ENCODE peak calls at places on chromosomes 13 and 19, in six cellular contexts. R is testis; M is esophagus squamous epithelium; L is CD4-positive, CD25-positive, alpha-beta regulatory T cell; A is cardiac muscle cell; J is GM23338. S is an unnamed sample.

GRCh38 chr13:112781881-112782361 is 92.1 kb downstream of the ATP11A start:
- DNase-seq in R (peak; percentile 88), M (no peak), L (no peak), A (no peak), J (no peak), S (no peak)

GRCh38 chr13:113589961-113590339 is 5.4 kb downstream of the TFDP1 start:
- DNase-seq in R (peak; percentile 11), M (no peak), L (no peak), A (no peak), J (no peak), S (no peak)

GRCh38 chr13:27159806-27160563 is 11.6 kb downstream of the USP12 start:
- DNase-seq in R (no peak), M (no peak), L (no peak), A (no peak), J (no peak), S (no peak)

GRCh38 chr13:26132756-26133155 is 80.9 kb upstream of the SHISA2 start:
- DNase-seq in R (peak; percentile 27), M (no peak), L (no peak), A (peak; percentile 27), J (peak; percentile 46), S (no peak)

GRCh38 chr19:45769821-45770191 is 754 bp upstream of the SIX5 start:
- DNase-seq in R (peak; percentile 55), M (no peak), L (peak; percentile 72), A (no peak), J (peak; percentile 44), S (no peak)

GRCh38 chr13:43787518-43787891 is 733 bp upstream of the ENOX1 start:
- DNase-seq in R (no peak), M (no peak), L (no peak), A (no peak), J (peak; percentile 27), S (no peak)

GRCh38 chr13:45792827-45793303 is 58.7 kb downstream of the SIAH3 start:
- DNase-seq in R (no peak), M (no peak), L (no peak), A (no peak), J (no peak), S (no peak)

GRCh38 chr19:409006-409514 is at the start of gene C2CD4C:
- DNase-seq in R (no peak), M (no peak), L (no peak), A (peak; percentile 17), J (peak; percentile 60), S (no peak)

GRCh38 chr13:45932611-45933182 is 81.1 kb upstream of the SIAH3 start:
- DNase-seq in R (no peak), M (no peak), L (no peak), A (no peak), J (no peak), S (no peak)

GRCh38 chr19:10979950-10980349 is 19.1 kb downstream of the SMARCA4 start:
- DNase-seq in R (no peak), M (no peak), L (peak; percentile 43), A (no peak), J (no peak), S (no peak)

GRCh38 chr13:98504371-98504963 is 72.4 kb downstream of the STK24 start:
- DNase-seq in R (no peak), M (no peak), L (no peak), A (no peak), J (no peak), S (no peak)

GRCh38 chr19:3942790-3943409 is 10.0 kb downstream of the NMRK2 start:
- DNase-seq in R (no peak), M (no peak), L (no peak), A (no peak), J (no peak), S (no peak)

GRCh38 chr13:104586010-104586746 is 1520.0 kb upstream of the SLC10A2 start:
- DNase-seq in R (no peak), M (no peak), L (no peak), A (peak; percentile 93), J (peak; percentile 6), S (no peak)

GRCh38 chr13:95641291-95641811 is 3.2 kb downstream of the DZIP1 start:
- DNase-seq in R (peak; percentile 49), M (no peak), L (no peak), A (peak; percentile 52), J (peak; percentile 70), S (no peak)

GRCh38 chr13:107554355-107554905 is 660.9 kb downstream of the LIG4 start:
- DNase-seq in R (no peak), M (no peak), L (no peak), A (no peak), J (no peak), S (no peak)

GRCh38 chr13:59906413-59907027 is 257.2 kb downstream of the DIAPH3 start:
- DNase-seq in R (no peak), M (no peak), L (peak; percentile 36), A (peak; percentile 68), J (peak; percentile 46), S (no peak)

GRCh38 chr19:55621673-55622231 is 2.6 kb downstream of the ZNF784 start:
- DNase-seq in R (no peak), M (no peak), L (no peak), A (no peak), J (no peak), S (no peak)

GRCh38 chr13:109919715-109920375 is 133.5 kb upstream of the IRS2 start:
- DNase-seq in R (no peak), M (no peak), L (no peak), A (peak; percentile 64), J (no peak), S (no peak)

GRCh38 chr13:110287031-110287828 is 19.7 kb downstream of the COL4A1 start:
- DNase-seq in R (no peak), M (no peak), L (no peak), A (no peak), J (no peak), S (peak; percentile 49)

GRCh38 chr19:56106397-56106849 is 14.7 kb downstream of the ZNF787 start:
- DNase-seq in R (no peak), M (no peak), L (no peak), A (no peak), J (no peak), S (no peak)

GRCh38 chr13:105165449-105166125 is 1369.9 kb downstream of the EFNB2 start:
- DNase-seq in R (no peak), M (no peak), L (no peak), A (no peak), J (no peak), S (no peak)

GRCh38 chr13:39688278-39688677 is 32.8 kb downstream of the COG6 start:
- DNase-seq in R (no peak), M (no peak), L (no peak), A (no peak), J (no peak), S (no peak)

GRCh38 chr19:10406191-10406590 is 2.8 kb upstream of the CDC37 start:
- DNase-seq in R (no peak), M (no peak), L (no peak), A (no peak), J (no peak), S (no peak)

GRCh38 chr19:28012361-28012760 is 1200.6 kb downstream of the UQCRFS1 start:
- DNase-seq in R (no peak), M (no peak), L (no peak), A (no peak), J (peak; percentile 70), S (no peak)

GRCh38 chr19:3407556-3408516 is 41.5 kb downstream of the NFIC start:
- DNase-seq in R (peak; percentile 68), M (no peak), L (no peak), A (peak; percentile 55), J (no peak), S (no peak)

GRCh38 chr19:12790628-12791344 is 500 bp upstream of the JUNB start:
- DNase-seq in R (no peak), M (no peak), L (no peak), A (peak; percentile 23), J (no peak), S (no peak)

GRCh38 chr19:5288347-5288739 is 52.3 kb downstream of the PTPRS start:
- DNase-seq in R (no peak), M (no peak), L (no peak), A (no peak), J (no peak), S (no peak)

GRCh38 chr19:5285955-5286354 is 54.7 kb downstream of the PTPRS start:
- DNase-seq in R (no peak), M (no peak), L (no peak), A (no peak), J (no peak), S (no peak)

GRCh38 chr19:5286465-5287029 is 54.1 kb downstream of the PTPRS start:
- DNase-seq in R (no peak), M (no peak), L (no peak), A (no peak), J (no peak), S (no peak)

GRCh38 chr19:5285311-5285710 is 55.3 kb downstream of the PTPRS start:
- DNase-seq in R (no peak), M (no peak), L (no peak), A (no peak), J (no peak), S (no peak)

GRCh38 chr19:5287066-5287465 is 53.5 kb downstream of the PTPRS start:
- DNase-seq in R (no peak), M (no peak), L (no peak), A (no peak), J (no peak), S (no peak)
- H3K4me1 ChIP-seq in R (peaks cover 12% of the 10 kb centered on the region), M (peaks cover 15% of the 10 kb centered on the region), L (peaks cover 5% of the 10 kb centered on the region), A (peaks cover 2% of the 10 kb centered on the region), J (peaks cover 7% of the 10 kb centered on the region), S (no peaks in the 10 kb centered on the region)

DNA sequence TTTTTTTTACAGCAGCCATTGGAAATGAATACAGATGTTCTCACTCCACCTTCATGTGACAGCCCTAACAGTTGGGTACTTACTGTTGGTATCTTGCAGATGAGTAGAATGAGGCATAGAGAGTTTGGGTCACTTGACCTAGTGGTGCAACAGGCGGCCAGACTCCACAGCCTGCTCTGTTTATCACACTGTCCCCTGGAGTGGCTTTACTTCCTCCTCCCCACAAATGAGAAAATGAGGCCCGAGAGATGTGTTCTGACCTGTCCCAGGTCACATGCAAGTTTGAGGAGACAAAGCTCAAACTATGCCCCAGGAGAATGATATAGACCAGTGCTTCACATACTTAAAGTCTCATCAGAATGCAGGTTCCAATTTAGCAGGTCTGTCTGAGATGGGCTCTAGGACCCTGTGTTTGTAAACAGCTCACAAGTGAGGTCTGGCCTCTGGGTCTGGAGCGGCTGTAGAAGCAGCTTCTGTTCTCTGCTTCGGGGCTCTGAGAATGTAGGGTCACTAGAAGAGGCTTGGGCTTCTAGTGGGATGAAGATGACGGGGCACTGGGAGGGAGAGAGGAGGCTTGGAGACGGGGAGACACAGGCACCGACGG is 37.4 kb upstream of the RCBTB2 start:
- DNase-seq in R (no peak), M (no peak), L (no peak), A (no peak), J (no peak), S (no peak)
- H3K4me1 ChIP-seq in R (peaks cover 30% of the 10 kb centered on the region), M (peaks cover 61% of the 10 kb centered on the region), L (peaks cover 8% of the 10 kb centered on the region), A (peaks cover 3% of the 10 kb centered on the region), J (peaks cover 19% of the 10 kb centered on the region), S (no peaks in the 10 kb centered on the region)

DNA sequence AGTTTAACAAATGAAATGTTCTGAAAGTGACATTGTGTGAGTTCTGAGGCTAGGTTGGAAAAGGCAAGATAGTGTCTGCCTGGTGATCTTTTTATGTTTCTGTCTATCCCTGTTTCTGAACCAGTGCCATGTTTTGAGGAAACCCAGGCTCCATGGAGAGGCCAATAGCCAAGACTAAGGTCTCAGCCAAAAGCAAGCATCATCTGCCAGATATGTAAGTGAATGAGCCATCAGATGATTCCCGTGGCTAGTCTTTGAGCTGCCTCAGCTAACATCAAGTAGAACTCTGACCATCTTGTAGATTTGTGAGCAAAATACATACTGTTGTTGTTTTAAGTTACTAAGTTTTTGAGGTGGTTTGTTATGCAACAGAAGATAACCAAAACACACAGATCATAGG is 19.6 kb upstream of the CCNA1 start:
- DNase-seq in R (no peak), M (no peak), L (no peak), A (peak; percentile 44), J (no peak), S (no peak)
- H3K4me1 ChIP-seq in R (no peaks in the 10 kb centered on the region), M (no peaks in the 10 kb centered on the region), L (no peaks in the 10 kb centered on the region), A (no peaks in the 10 kb centered on the region), J (peaks cover 3% of the 10 kb centered on the region), S (peaks cover 11% of the 10 kb centered on the region)

GRCh38 chr19:8141726-8142524 is 7.5 kb downstream of the FBN3 start:
- DNase-seq in R (no peak), M (no peak), L (no peak), A (no peak), J (no peak), S (no peak)
- H3K4me1 ChIP-seq in R (peaks cover 20% of the 10 kb centered on the region), M (no peaks in the 10 kb centered on the region), L (no peaks in the 10 kb centered on the region), A (no peaks in the 10 kb centered on the region), J (no peaks in the 10 kb centered on the region), S (peaks cover 4% of the 10 kb centered on the region)